ENCODE peak calls at places on chromosomes 16 and 17, in four cellular contexts. X is lower lobe of right lung, R is tibial nerve, P is heart right ventricle. Y is an unnamed sample.

GRCh38 chr16:49928176-49928892 is 72.4 kb upstream of the ZNF423 start:
- DNase-seq in X (peak; percentile 64), R (no peak), P (no peak), Y (no peak)

GRCh38 chr16:30786115-30786935 is 680 bp downstream of the ZNF629 start:
- DNase-seq in X (peak; percentile 64), R (no peak), P (peak; percentile 52), Y (no peak)

GRCh38 chr16:31141489-31142108 is 6.1 kb upstream of the PRSS8 start:
- DNase-seq in X (no peak), R (no peak), P (peak; percentile 38), Y (peak; percentile 56)

GRCh38 chr17:81682565-81683207 is 911 bp downstream of the ARL16 start:
- DNase-seq in X (no peak), R (no peak), P (no peak), Y (no peak)

GRCh38 chr17:40363480-40363838 is 1.1 kb downstream of the GJD3 start:
- DNase-seq in X (peak; percentile 62), R (no peak), P (peak; percentile 38), Y (no peak)

GRCh38 chr16:10332775-10333174 is 53.1 kb upstream of the ATF7IP2 start:
- DNase-seq in X (no peak), R (no peak), P (no peak), Y (no peak)

GRCh38 chr16:75179208-75179607 is 27.8 kb downstream of the CTRB2 start:
- DNase-seq in X (no peak), R (no peak), P (no peak), Y (no peak)

GRCh38 chr17:38454528-38454927 is 26.3 kb downstream of the ARHGAP23 start:
- DNase-seq in X (peak; percentile 78), R (peak; percentile 52), P (peak; percentile 85), Y (peak; percentile 96)

GRCh38 chr17:2694381-2695242 is 17.0 kb downstream of the CLUH start:
- DNase-seq in X (no peak), R (no peak), P (no peak), Y (no peak)
- H3K36me3 ChIP-seq in X (peaks cover 94% of the 10 kb centered on the region), R (no peaks in the 10 kb centered on the region), P (peaks cover 99% of the 10 kb centered on the region), Y (peaks cover 86% of the 10 kb centered on the region)

DNA sequence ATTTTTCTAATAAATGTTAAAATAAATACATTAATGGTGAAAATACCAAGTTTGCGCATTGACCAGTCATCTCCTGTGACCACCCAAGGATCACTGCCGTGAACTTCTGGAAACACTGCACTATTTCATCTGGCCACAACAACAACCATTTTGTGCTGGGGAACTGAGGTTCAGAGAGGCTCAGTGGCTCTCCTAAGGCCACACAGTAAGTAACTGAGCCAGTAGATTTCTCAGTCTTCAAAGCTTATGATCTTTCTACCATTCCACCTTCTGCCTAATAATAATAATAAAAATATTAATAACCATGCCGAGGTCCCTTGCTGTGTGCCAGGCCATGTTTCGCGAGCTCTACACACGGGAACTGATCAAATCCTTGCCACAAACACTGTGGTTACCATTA is 182.0 kb downstream of the IRF8 start:
- DNase-seq in X (no peak), R (no peak), P (no peak), Y (no peak)
- H3K27me3 ChIP-seq in X (peaks cover 14% of the 10 kb centered on the region), R (peaks cover 47% of the 10 kb centered on the region), P (no peaks in the 10 kb centered on the region), Y (no peaks in the 10 kb centered on the region)

DNA sequence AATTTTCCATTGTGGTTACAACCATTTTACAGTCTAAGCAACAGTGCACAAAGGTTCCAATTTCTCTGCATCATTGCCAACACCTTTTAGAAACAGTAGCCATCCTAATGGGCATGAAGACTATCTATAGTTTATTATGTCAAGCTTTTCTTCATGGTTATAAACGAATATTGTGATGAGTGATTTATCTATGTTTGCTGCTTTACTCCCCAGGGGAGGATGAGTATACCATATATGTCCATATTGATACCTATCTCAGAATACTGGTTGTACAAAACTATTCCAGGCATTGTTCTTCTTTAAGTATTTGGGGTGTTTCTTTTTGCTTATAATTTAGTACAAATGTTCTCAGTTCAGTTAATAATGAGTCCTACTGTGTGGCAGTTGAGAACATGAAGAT is 98.3 kb downstream of the PRKCA start:
- DNase-seq in X (no peak), R (no peak), P (no peak), Y (no peak)
- H3K36me3 ChIP-seq in X (no peaks in the 10 kb centered on the region), R (no peaks in the 10 kb centered on the region), P (no peaks in the 10 kb centered on the region), Y (no peaks in the 10 kb centered on the region)

GRCh38 chr16:46858151-46858550 is 26.0 kb upstream of the GPT2 start:
- DNase-seq in X (no peak), R (no peak), P (no peak), Y (no peak)
- H3K27me3 ChIP-seq in X (no peaks in the 10 kb centered on the region), R (no peaks in the 10 kb centered on the region), P (no peaks in the 10 kb centered on the region), Y (no peaks in the 10 kb centered on the region)

GRCh38 chr17:44736551-44737240 is 22.1 kb upstream of the ADAM11 start:
- DNase-seq in X (no peak), R (no peak), P (no peak), Y (no peak)
- H3K36me3 ChIP-seq in X (peaks cover 6% of the 10 kb centered on the region), R (no peaks in the 10 kb centered on the region), P (peaks cover 31% of the 10 kb centered on the region), Y (no peaks in the 10 kb centered on the region)

DNA sequence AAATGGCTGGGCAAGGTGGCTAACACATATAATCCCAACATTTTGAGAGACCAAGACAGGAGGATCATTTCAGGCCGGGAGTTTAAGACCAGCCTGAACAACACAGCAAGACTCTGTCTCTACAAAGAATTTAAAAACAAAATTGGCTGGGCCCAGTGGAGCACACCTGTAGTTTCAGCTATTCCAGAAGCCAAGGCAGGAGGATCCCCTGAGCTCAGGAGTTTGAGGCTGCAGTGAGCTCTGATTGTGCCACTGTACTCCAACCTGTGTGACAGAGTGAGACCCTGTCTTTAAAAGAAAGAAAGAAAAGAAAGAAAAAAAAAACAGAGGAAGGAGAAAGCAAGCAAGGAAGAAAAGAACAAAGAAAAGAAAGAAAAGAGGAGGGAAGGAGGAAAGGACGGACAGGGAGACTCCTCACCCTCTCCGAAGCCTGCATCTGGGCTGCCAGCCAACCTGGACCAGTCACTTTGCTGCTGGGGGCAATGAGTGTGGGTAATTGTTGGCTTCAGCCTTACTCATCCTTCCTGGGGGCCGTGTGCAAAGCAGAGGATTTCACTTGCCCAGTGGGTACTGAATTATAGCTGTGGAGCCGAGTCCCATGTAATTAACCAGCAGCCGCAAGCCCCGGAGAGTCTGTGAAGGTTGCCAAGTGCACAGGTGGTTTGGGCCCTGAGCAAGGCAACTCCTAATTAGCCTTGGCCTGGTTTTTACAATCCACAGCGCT is 6.7 kb upstream of the MT4 start:
- DNase-seq in X (no peak), R (no peak), P (no peak), Y (no peak)
- H3K27me3 ChIP-seq in X (no peaks in the 10 kb centered on the region), R (no peaks in the 10 kb centered on the region), P (no peaks in the 10 kb centered on the region), Y (no peaks in the 10 kb centered on the region)

Y was measured in gastrocnemius medialis.